ENCODE peak calls at places on chromosomes 13 and 19, in eight cellular contexts. One of them, this sample, is unnamed.

GRCh38 chr13:77225946-77226345 is 100.9 kb downstream of the MYCBP2 start:
- DNase-seq in H7: no peak
- DNase-seq in GM23248: no peak
- DNase-seq in AG10803: no peak
- DNase-seq in testis: no peak
- DNase-seq in heart right ventricle: no peak
- DNase-seq in transverse colon: no peak
- DNase-seq in naive thymus-derived CD4-positive, alpha-beta T cell: no peak
- DNase-seq in this sample: no peak

GRCh38 chr13:27372896-27373295 is 51.5 kb upstream of the GTF3A start:
- DNase-seq in AG10803: no peak
- DNase-seq in H7: no peak
- DNase-seq in transverse colon: peak
- DNase-seq in naive thymus-derived CD4-positive, alpha-beta T cell: no peak
- DNase-seq in GM23248: peak
- DNase-seq in testis: no peak
- DNase-seq in heart right ventricle: no peak
- DNase-seq in this sample: peak

GRCh38 chr19:13887529-13887928 is 10.6 kb downstream of the NANOS3 start:
- DNase-seq in GM23248: peak
- DNase-seq in transverse colon: no peak
- DNase-seq in AG10803: peak
- DNase-seq in testis: no peak
- DNase-seq in heart right ventricle: no peak
- DNase-seq in H7: no peak
- DNase-seq in naive thymus-derived CD4-positive, alpha-beta T cell: no peak
- DNase-seq in this sample: no peak

GRCh38 chr13:29716493-29716892 is 121.0 kb upstream of the SLC7A1 start:
- DNase-seq in naive thymus-derived CD4-positive, alpha-beta T cell: no peak
- DNase-seq in transverse colon: no peak
- DNase-seq in GM23248: no peak
- DNase-seq in testis: no peak
- DNase-seq in heart right ventricle: no peak
- DNase-seq in AG10803: no peak
- DNase-seq in H7: no peak
- DNase-seq in this sample: no peak

GRCh38 chr13:101706651-101707050 is 254.2 kb downstream of the ITGBL1 start:
- DNase-seq in testis: no peak
- DNase-seq in AG10803: peak
- DNase-seq in heart right ventricle: no peak
- DNase-seq in transverse colon: peak
- DNase-seq in naive thymus-derived CD4-positive, alpha-beta T cell: peak
- DNase-seq in H7: no peak
- DNase-seq in GM23248: peak
- DNase-seq in this sample: no peak

GRCh38 chr19:46890423-46891170 is 29.8 kb downstream of the ARHGAP35 start:
- DNase-seq in AG10803: peak
- DNase-seq in naive thymus-derived CD4-positive, alpha-beta T cell: no peak
- DNase-seq in H7: no peak
- DNase-seq in GM23248: peak
- DNase-seq in transverse colon: no peak
- DNase-seq in heart right ventricle: no peak
- DNase-seq in testis: no peak
- DNase-seq in this sample: no peak

GRCh38 chr19:20840371-20840770 is 64.3 kb downstream of the ZNF66 start:
- DNase-seq in H7: no peak
- DNase-seq in heart right ventricle: no peak
- DNase-seq in AG10803: no peak
- DNase-seq in naive thymus-derived CD4-positive, alpha-beta T cell: no peak
- DNase-seq in transverse colon: no peak
- DNase-seq in GM23248: no peak
- DNase-seq in testis: no peak
- DNase-seq in this sample: no peak

GRCh38 chr13:98487016-98487415 is 89.9 kb downstream of the STK24 start:
- DNase-seq in testis: no peak
- DNase-seq in transverse colon: no peak
- DNase-seq in GM23248: peak
- DNase-seq in AG10803: peak
- DNase-seq in H7: no peak
- DNase-seq in naive thymus-derived CD4-positive, alpha-beta T cell: no peak
- DNase-seq in heart right ventricle: no peak
- DNase-seq in this sample: no peak

GRCh38 chr19:15197275-15198005 is 3.4 kb downstream of the NOTCH3 start:
- DNase-seq in AG10803: peak
- DNase-seq in naive thymus-derived CD4-positive, alpha-beta T cell: no peak
- DNase-seq in H7: peak
- DNase-seq in GM23248: peak
- DNase-seq in transverse colon: no peak
- DNase-seq in testis: no peak
- DNase-seq in heart right ventricle: peak
- DNase-seq in this sample: no peak

GRCh38 chr19:8512115-8512967 is 1.6 kb downstream of the ZNF414 start:
- DNase-seq in H7: peak
- DNase-seq in testis: peak
- DNase-seq in naive thymus-derived CD4-positive, alpha-beta T cell: no peak
- DNase-seq in heart right ventricle: no peak
- DNase-seq in transverse colon: peak
- DNase-seq in AG10803: no peak
- DNase-seq in GM23248: peak
- DNase-seq in this sample: peak

GRCh38 chr13:111076156-111077013 is 38.7 kb upstream of the ARHGEF7 start:
- DNase-seq in testis: no peak
- DNase-seq in AG10803: no peak
- DNase-seq in transverse colon: no peak
- DNase-seq in GM23248: no peak
- DNase-seq in H7: no peak
- DNase-seq in heart right ventricle: no peak
- DNase-seq in naive thymus-derived CD4-positive, alpha-beta T cell: no peak
- DNase-seq in this sample: no peak

GRCh38 chr19:38270587-38271167 is 6.3 kb downstream of the SPINT2 start:
- DNase-seq in H7: no peak
- DNase-seq in heart right ventricle: no peak
- DNase-seq in naive thymus-derived CD4-positive, alpha-beta T cell: no peak
- DNase-seq in transverse colon: no peak
- DNase-seq in testis: no peak
- DNase-seq in GM23248: peak
- DNase-seq in AG10803: no peak
- DNase-seq in this sample: no peak

GRCh38 chr13:32045963-32046785 is 14.6 kb downstream of the FRY start:
- DNase-seq in AG10803: peak
- DNase-seq in H7: no peak
- DNase-seq in heart right ventricle: no peak
- DNase-seq in naive thymus-derived CD4-positive, alpha-beta T cell: peak
- DNase-seq in transverse colon: no peak
- DNase-seq in testis: no peak
- DNase-seq in GM23248: peak
- DNase-seq in this sample: no peak

GRCh38 chr19:41551212-41551610 is 24.8 kb upstream of the CEACAM21 start:
- DNase-seq in AG10803: no peak
- DNase-seq in H7: no peak
- DNase-seq in heart right ventricle: no peak
- DNase-seq in testis: no peak
- DNase-seq in naive thymus-derived CD4-positive, alpha-beta T cell: no peak
- DNase-seq in transverse colon: no peak
- DNase-seq in GM23248: no peak
- DNase-seq in this sample: no peak
- H3K4me3 ChIP-seq in AG10803: no peak
- H3K4me3 ChIP-seq in H7: no peak
- H3K4me3 ChIP-seq in heart right ventricle: peak
- H3K4me3 ChIP-seq in testis: no peak
- H3K4me3 ChIP-seq in naive thymus-derived CD4-positive, alpha-beta T cell: peak
- H3K4me3 ChIP-seq in transverse colon: peak
- H3K4me3 ChIP-seq in GM23248: no peak
- H3K4me3 ChIP-seq in this sample: no peak

GRCh38 chr19:18021121-18021755 is 13.3 kb downstream of the ARRDC2 start:
- DNase-seq in naive thymus-derived CD4-positive, alpha-beta T cell: no peak
- DNase-seq in transverse colon: peak
- DNase-seq in GM23248: peak
- DNase-seq in heart right ventricle: peak
- DNase-seq in testis: peak
- DNase-seq in AG10803: peak
- DNase-seq in H7: peak
- DNase-seq in this sample: no peak
- H3K4me3 ChIP-seq in naive thymus-derived CD4-positive, alpha-beta T cell: no peak
- H3K4me3 ChIP-seq in transverse colon: no peak
- H3K4me3 ChIP-seq in GM23248: peak
- H3K4me3 ChIP-seq in heart right ventricle: no peak
- H3K4me3 ChIP-seq in testis: no peak
- H3K4me3 ChIP-seq in AG10803: peak
- H3K4me3 ChIP-seq in H7: no peak
- H3K4me3 ChIP-seq in this sample: no peak

GRCh38 chr19:48510421-48511268 is 990 bp downstream of the LMTK3 start:
- DNase-seq in heart right ventricle: peak
- DNase-seq in testis: peak
- DNase-seq in naive thymus-derived CD4-positive, alpha-beta T cell: peak
- DNase-seq in AG10803: no peak
- DNase-seq in GM23248: peak
- DNase-seq in H7: peak
- DNase-seq in transverse colon: peak
- DNase-seq in this sample: peak

GRCh38 chr19:48512504-48513288 is 1.1 kb upstream of the LMTK3 start:
- DNase-seq in testis: no peak
- DNase-seq in naive thymus-derived CD4-positive, alpha-beta T cell: no peak
- DNase-seq in GM23248: no peak
- DNase-seq in H7: no peak
- DNase-seq in heart right ventricle: no peak
- DNase-seq in AG10803: no peak
- DNase-seq in transverse colon: no peak
- DNase-seq in this sample: peak

GRCh38 chr19:48513289-48514122 is 1.9 kb upstream of the LMTK3 start:
- DNase-seq in heart right ventricle: peak
- DNase-seq in testis: peak
- DNase-seq in GM23248: peak
- DNase-seq in naive thymus-derived CD4-positive, alpha-beta T cell: peak
- DNase-seq in H7: peak
- DNase-seq in transverse colon: peak
- DNase-seq in AG10803: peak
- DNase-seq in this sample: peak

GRCh38 chr19:48511321-48511731 is 309 bp downstream of the LMTK3 start:
- DNase-seq in naive thymus-derived CD4-positive, alpha-beta T cell: no peak
- DNase-seq in testis: no peak
- DNase-seq in transverse colon: no peak
- DNase-seq in AG10803: no peak
- DNase-seq in H7: no peak
- DNase-seq in GM23248: no peak
- DNase-seq in heart right ventricle: no peak
- DNase-seq in this sample: peak

DNA sequence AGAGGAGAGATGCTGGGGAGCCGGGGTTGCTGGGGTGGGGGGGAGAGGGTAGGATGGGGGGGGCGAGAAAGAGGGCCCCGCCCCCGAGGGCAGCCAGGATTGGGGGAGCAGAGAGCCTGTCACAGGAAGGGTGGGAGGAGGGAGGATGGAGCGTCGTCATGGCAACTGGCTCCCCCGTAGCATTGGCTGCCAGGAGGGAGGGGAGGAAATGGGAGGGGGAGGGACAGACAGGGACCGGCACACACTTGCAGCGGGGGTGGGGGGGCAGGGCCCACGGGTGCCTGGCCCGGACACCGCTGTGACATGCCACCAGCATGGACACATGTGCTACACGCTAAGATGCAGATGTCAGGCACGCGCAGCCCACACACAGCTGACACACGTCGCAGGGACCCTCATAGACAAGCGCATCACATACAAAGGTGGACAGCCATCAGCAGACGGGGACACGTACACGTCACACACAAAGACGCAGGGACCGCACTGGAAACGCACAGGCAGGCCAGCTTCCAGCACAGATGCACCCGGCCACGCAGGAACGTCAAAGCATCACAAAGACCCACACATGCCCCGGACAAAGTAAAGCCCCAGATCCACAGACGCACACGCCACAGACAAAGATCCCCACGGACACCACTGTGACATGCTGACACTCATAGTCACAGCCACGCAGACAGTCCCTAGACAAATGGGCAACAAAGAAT is at the start of gene LMTK3:
- DNase-seq in testis: peak
- DNase-seq in naive thymus-derived CD4-positive, alpha-beta T cell: peak
- DNase-seq in heart right ventricle: no peak
- DNase-seq in AG10803: no peak
- DNase-seq in transverse colon: peak
- DNase-seq in H7: peak
- DNase-seq in GM23248: peak
- DNase-seq in this sample: peak
- H3K4me3 ChIP-seq in testis: no peak
- H3K4me3 ChIP-seq in naive thymus-derived CD4-positive, alpha-beta T cell: peak
- H3K4me3 ChIP-seq in heart right ventricle: peak
- H3K4me3 ChIP-seq in AG10803: no peak
- H3K4me3 ChIP-seq in transverse colon: peak
- H3K4me3 ChIP-seq in H7: peak
- H3K4me3 ChIP-seq in GM23248: no peak
- H3K4me3 ChIP-seq in this sample: peak

DNA sequence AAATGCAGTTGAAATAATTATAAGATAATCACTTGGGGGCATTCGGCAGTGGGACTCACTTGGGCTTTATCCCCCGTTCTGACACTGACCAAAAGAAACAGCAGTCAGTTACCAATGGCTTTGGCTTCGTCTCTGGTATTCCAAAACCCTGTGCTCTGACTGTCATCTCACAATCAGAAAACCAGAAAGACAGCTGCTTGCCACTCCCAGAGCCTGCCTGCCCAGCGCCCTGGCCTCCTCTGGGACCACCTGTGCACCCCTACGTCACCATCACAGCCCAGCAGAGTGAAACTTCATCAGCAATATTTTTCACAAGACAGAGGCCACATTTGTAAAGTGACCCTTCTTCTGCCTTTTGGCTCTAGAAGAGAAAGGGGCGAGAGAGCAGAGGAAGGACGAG is 398.0 kb upstream of the ZNF507 start:
- DNase-seq in H7: peak
- DNase-seq in heart right ventricle: no peak
- DNase-seq in transverse colon: no peak
- DNase-seq in GM23248: no peak
- DNase-seq in AG10803: no peak
- DNase-seq in testis: no peak
- DNase-seq in naive thymus-derived CD4-positive, alpha-beta T cell: no peak
- DNase-seq in this sample: no peak
- H3K4me3 ChIP-seq in H7: no peak
- H3K4me3 ChIP-seq in heart right ventricle: no peak
- H3K4me3 ChIP-seq in transverse colon: no peak
- H3K4me3 ChIP-seq in GM23248: no peak
- H3K4me3 ChIP-seq in AG10803: no peak
- H3K4me3 ChIP-seq in testis: no peak
- H3K4me3 ChIP-seq in naive thymus-derived CD4-positive, alpha-beta T cell: no peak
- H3K4me3 ChIP-seq in this sample: no peak

GRCh38 chr19:52635786-52636570 is 2.2 kb downstream of the ZNF83 start:
- DNase-seq in naive thymus-derived CD4-positive, alpha-beta T cell: no peak
- DNase-seq in GM23248: peak
- DNase-seq in transverse colon: no peak
- DNase-seq in H7: no peak
- DNase-seq in AG10803: peak
- DNase-seq in heart right ventricle: no peak
- DNase-seq in testis: no peak
- DNase-seq in this sample: no peak
- H3K4me3 ChIP-seq in naive thymus-derived CD4-positive, alpha-beta T cell: no peak
- H3K4me3 ChIP-seq in GM23248: no peak
- H3K4me3 ChIP-seq in transverse colon: no peak
- H3K4me3 ChIP-seq in H7: no peak
- H3K4me3 ChIP-seq in AG10803: no peak
- H3K4me3 ChIP-seq in heart right ventricle: no peak
- H3K4me3 ChIP-seq in testis: no peak
- H3K4me3 ChIP-seq in this sample: no peak

GRCh38 chr19:3721131-3721899 is 13.1 kb downstream of the TJP3 start:
- DNase-seq in AG10803: peak
- DNase-seq in GM23248: peak
- DNase-seq in naive thymus-derived CD4-positive, alpha-beta T cell: peak
- DNase-seq in testis: peak
- DNase-seq in heart right ventricle: peak
- DNase-seq in transverse colon: peak
- DNase-seq in H7: peak
- DNase-seq in this sample: peak
- H3K4me3 ChIP-seq in AG10803: no peak
- H3K4me3 ChIP-seq in GM23248: no peak
- H3K4me3 ChIP-seq in naive thymus-derived CD4-positive, alpha-beta T cell: peak
- H3K4me3 ChIP-seq in testis: no peak
- H3K4me3 ChIP-seq in heart right ventricle: no peak
- H3K4me3 ChIP-seq in transverse colon: peak
- H3K4me3 ChIP-seq in H7: peak
- H3K4me3 ChIP-seq in this sample: peak

This sample was measured in neural progenitor cell.